ENCODE peak calls at places on chromosomes 4 and X, in six cellular contexts. V, N, L, D, A and K are unnamed samples.

GRCh38 chr4:171186700-171187099 is 626.5 kb upstream of the GALNTL6 start:
- DNase-seq in N (no peak), D (no peak), A (no peak), L (peak; percentile 2), V (no peak), K (no peak)

GRCh38 chr4:150248181-150248580 is 169.9 kb downstream of the DCLK2 start:
- DNase-seq in V (no peak), A (no peak), L (no peak), N (no peak), D (no peak), K (no peak)

GRCh38 chrX:6226646-6227444 is 1.8 kb downstream of the NLGN4X start:
- DNase-seq in N (no peak), L (no peak), D (no peak), V (no peak), A (no peak), K (no peak)

GRCh38 chr4:95392886-95393285 is 155.9 kb downstream of the UNC5C start:
- DNase-seq in L (no peak), D (no peak), V (no peak), N (no peak), A (no peak), K (no peak)

GRCh38 chrX:15384304-15384703 is at the start of gene VEGFD:
- DNase-seq in L (no peak), V (no peak), A (no peak), N (no peak), D (no peak), K (no peak)

GRCh38 chrX:134373736-134374135 is 86.2 kb upstream of the HPRT1 start:
- DNase-seq in A (no peak), D (no peak), V (no peak), L (no peak), N (no peak), K (no peak)

GRCh38 chr4:137032242-137032641 is 500.1 kb downstream of the PCDH18 start:
- DNase-seq in V (no peak), L (no peak), A (no peak), D (no peak), N (no peak), K (no peak)

GRCh38 chr4:7194251-7195137 is 2.2 kb downstream of the SORCS2 start:
- DNase-seq in L (no peak), N (peak; percentile 85), A (no peak), D (no peak), V (peak; percentile 39), K (peak; percentile 87)

GRCh38 chr4:37002625-37003024 is 241.9 kb upstream of the NWD2 start:
- DNase-seq in V (no peak), L (no peak), N (no peak), A (no peak), D (no peak), K (no peak)

GRCh38 chrX:131944936-131945902 is 77.9 kb upstream of the STK26 start:
- DNase-seq in D (no peak), L (no peak), N (no peak), A (no peak), V (no peak), K (no peak)

GRCh38 chr4:156495836-156496235 is 475.8 kb downstream of the PDGFC start:
- DNase-seq in D (no peak), N (no peak), A (no peak), V (no peak), L (no peak), K (no peak)

GRCh38 chrX:116413273-116413672 is 23.1 kb upstream of the SLC6A14 start:
- DNase-seq in D (no peak), N (no peak), V (no peak), A (no peak), L (no peak), K (no peak)

GRCh38 chr4:2791518-2792395 is 1.1 kb upstream of the SH3BP2 start:
- DNase-seq in L (no peak), V (peak; percentile 17), D (no peak), A (no peak), N (peak; percentile 85), K (no peak)

GRCh38 chr4:180426938-180427337 is 1816.3 kb upstream of the TENM3 start:
- DNase-seq in L (no peak), N (no peak), D (no peak), V (no peak), A (no peak), K (no peak)

GRCh38 chr4:149914521-149915115 is 99.0 kb upstream of the IQCM start:
- DNase-seq in A (no peak), N (no peak), D (peak; percentile 3), V (no peak), L (peak; percentile 69), K (peak; percentile 8)

GRCh38 chr4:140829825-140830224 is 73.6 kb upstream of the TBC1D9 start:
- DNase-seq in A (no peak), L (no peak), N (no peak), D (no peak), V (no peak), K (no peak)

GRCh38 chr4:47315346-47315745 is 148.2 kb downstream of the COMMD8 start:
- DNase-seq in L (no peak), A (no peak), D (no peak), N (no peak), V (no peak), K (no peak)

GRCh38 chr4:53785996-53786395 is 194.7 kb upstream of the LNX1 start:
- DNase-seq in A (no peak), L (no peak), D (no peak), N (no peak), V (no peak), K (no peak)

GRCh38 chrX:19063030-19063429 is 59.2 kb downstream of the ADGRG2 start:
- DNase-seq in L (peak; percentile 15), V (no peak), A (no peak), N (no peak), D (peak; percentile 6), K (no peak)

GRCh38 chr4:112515278-112516075 is 503 bp downstream of the NEUROG2 start:
- DNase-seq in A (no peak), N (no peak), D (peak; percentile 35), V (no peak), L (no peak), K (peak; percentile 26)

GRCh38 chrX:129636175-129636681 is 18.5 kb downstream of the APLN start:
- DNase-seq in N (no peak), L (no peak), V (no peak), A (no peak), D (no peak), K (no peak)

GRCh38 chrX:39894626-39895025 is 203.1 kb downstream of the BCOR start:
- DNase-seq in N (no peak), D (no peak), V (no peak), L (no peak), A (no peak), K (no peak)

GRCh38 chrX:151386838-151387459 is 10.1 kb upstream of the VMA21 start:
- DNase-seq in A (no peak), N (no peak), L (no peak), V (no peak), D (no peak), K (no peak)

GRCh38 chr4:159655547-159655946 is 552.7 kb downstream of the RAPGEF2 start:
- DNase-seq in A (no peak), V (no peak), N (no peak), L (no peak), D (peak; percentile 4), K (no peak)

GRCh38 chr4:5511791-5512190 is 196.6 kb downstream of the EVC2 start:
- DNase-seq in L (no peak), D (no peak), A (no peak), N (no peak), V (no peak), K (no peak)

GRCh38 chr4:102163404-102164140 is 181.7 kb downstream of the SLC39A8 start:
- DNase-seq in L (no peak), N (no peak), A (no peak), V (no peak), D (no peak), K (no peak)

GRCh38 chr4:20809796-20810195 is 109.5 kb downstream of the PACRGL start:
- DNase-seq in L (no peak), D (no peak), V (no peak), N (no peak), A (no peak), K (no peak)

GRCh38 chrX:110667706-110668105 is 127.9 kb downstream of the CHRDL1 start:
- DNase-seq in L (no peak), V (no peak), D (no peak), A (no peak), N (no peak), K (no peak)

GRCh38 chrX:94752434-94753169 is 1078.6 kb downstream of the FAM133A start:
- DNase-seq in D (no peak), L (no peak), N (no peak), V (no peak), A (no peak), K (no peak)